ENCODE peak calls at places on chromosomes 7 and 10, in four cellular contexts. G, V, A and I are unnamed samples.

GRCh38 chr7:43220250-43220649 is 107.8 kb downstream of the HECW1 start:
- DNase-seq in A (no peak), V (no peak), G (no peak), I (no peak)

GRCh38 chr10:23643396-23643795 is 204.5 kb downstream of the OTUD1 start:
- DNase-seq in G (no peak), A (no peak), V (peak), I (no peak)

GRCh38 chr10:8189458-8189857 is 135.0 kb downstream of the GATA3 start:
- DNase-seq in G (no peak), V (no peak), A (no peak), I (no peak)

GRCh38 chr10:44936314-44936975 is 23.2 kb upstream of the RASSF4 start:
- DNase-seq in G (no peak), V (no peak), A (no peak), I (no peak)

GRCh38 chr10:18735711-18736110 is 76.5 kb downstream of the ARL5B start:
- DNase-seq in V (no peak), G (no peak), A (no peak), I (no peak)

GRCh38 chr10:21403256-21404015 is 122.0 kb downstream of the SKIDA1 start:
- DNase-seq in A (no peak), G (no peak), V (no peak), I (no peak)

GRCh38 chr7:102429141-102429904 is 4.1 kb upstream of the ORAI2 start:
- DNase-seq in V (no peak), G (no peak), A (no peak), I (no peak)

GRCh38 chr10:22717728-22718127 is 3.4 kb upstream of the PIP4K2A start:
- DNase-seq in V (no peak), A (no peak), G (no peak), I (no peak)

GRCh38 chr7:8251195-8251594 is 10.8 kb downstream of the ICA1 start:
- DNase-seq in G (no peak), V (no peak), A (no peak), I (no peak)

GRCh38 chr10:34305189-34305588 is 509.9 kb downstream of the PARD3 start:
- DNase-seq in A (no peak), V (no peak), G (no peak), I (no peak)

GRCh38 chr7:45159296-45159695 is 1.7 kb downstream of the RAMP3 start:
- DNase-seq in G (no peak), A (no peak), V (no peak), I (no peak)

GRCh38 chr10:113199459-113199858 is 249.4 kb downstream of the TCF7L2 start:
- DNase-seq in A (no peak), V (no peak), G (no peak), I (no peak)

GRCh38 chr10:113279262-113279661 is 273.6 kb upstream of the HABP2 start:
- DNase-seq in A (no peak), V (no peak), G (no peak), I (no peak)

GRCh38 chr10:131591936-131592335 is 280.4 kb upstream of the TCERG1L start:
- DNase-seq in G (no peak), V (no peak), A (no peak), I (no peak)

GRCh38 chr10:46314046-46314445 is 27.2 kb downstream of the ANTXRL start:
- DNase-seq in G (no peak), V (no peak), A (no peak), I (peak)

GRCh38 chr7:17109017-17109416 is 189.4 kb upstream of the AHR start:
- DNase-seq in A (no peak), V (no peak), G (no peak), I (no peak)

GRCh38 chr10:5942001-5942400 is 35.3 kb downstream of the IL15RA start:
- DNase-seq in A (no peak), V (no peak), G (no peak), I (no peak)

GRCh38 chr10:5942471-5942870 is 34.9 kb downstream of the IL15RA start:
- DNase-seq in V (peak), A (no peak), G (no peak), I (peak)

GRCh38 chr10:5941579-5941978 is 35.8 kb downstream of the IL15RA start:
- DNase-seq in V (no peak), G (no peak), A (no peak), I (no peak)

GRCh38 chr10:5938291-5938690 is 39.1 kb downstream of the IL15RA start:
- DNase-seq in A (no peak), G (no peak), V (no peak), I (no peak)

DNA sequence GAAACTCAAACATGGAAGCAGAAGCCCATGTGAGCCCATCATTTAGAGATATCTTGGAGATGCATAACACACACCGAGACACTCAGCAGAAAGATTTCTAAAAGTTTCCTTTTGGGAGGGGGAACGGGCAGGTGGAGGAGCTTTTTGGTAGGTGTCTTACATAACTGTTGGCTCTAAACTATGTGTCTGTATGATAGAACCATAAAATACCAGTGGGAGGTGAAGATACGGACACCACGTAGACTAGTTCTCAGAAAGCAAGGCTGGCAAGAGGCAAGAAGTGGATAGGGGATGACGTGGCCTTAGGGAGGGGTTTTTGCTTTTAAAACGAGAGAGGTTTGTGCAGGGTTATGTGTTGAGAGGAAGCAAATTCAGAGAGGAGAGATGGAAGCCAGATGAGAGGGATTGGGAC is 36.5 kb downstream of the IL15RA start:
- DNase-seq in A (no peak), V (no peak), G (no peak), I (no peak)
- TF ChIP-seq POLR2A in A (no peak), V (no peak), G (no peak), I (no peak)

DNA sequence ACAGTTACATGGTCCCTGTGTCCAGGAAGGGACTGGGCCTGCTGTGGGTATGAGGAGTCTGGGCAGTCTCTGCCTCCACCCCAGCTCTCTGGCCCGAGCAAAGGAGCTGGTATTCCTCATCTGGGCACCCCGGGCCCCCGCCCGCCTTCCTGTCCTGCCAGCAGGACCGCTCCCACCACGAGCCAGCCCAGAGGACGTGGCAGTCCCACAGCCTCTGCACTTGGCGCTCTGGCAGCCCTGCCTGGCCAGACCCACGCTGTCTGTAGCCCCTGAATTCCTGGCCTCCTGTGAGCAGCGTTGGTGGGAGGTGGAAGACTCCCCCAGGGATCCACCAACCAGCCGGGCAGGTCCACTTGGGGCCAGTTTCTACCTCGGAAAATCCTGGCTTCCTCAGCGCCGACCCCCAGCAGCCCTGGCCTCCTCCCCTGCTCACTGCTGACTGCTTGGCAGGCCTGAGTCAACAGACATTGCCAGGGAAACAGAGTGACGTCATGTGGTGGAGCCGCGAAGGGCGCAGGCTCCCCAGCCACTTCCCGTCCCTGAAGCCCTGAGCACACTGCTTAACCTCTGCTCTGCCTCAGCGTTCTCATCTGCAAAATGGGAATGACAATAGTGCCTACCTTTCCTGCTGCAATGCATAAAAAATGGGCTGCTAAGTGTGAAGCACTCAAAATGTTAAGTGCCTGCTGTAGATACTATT is 21.6 kb upstream of the LIMK1 start:
- DNase-seq in G (peak), A (peak), V (peak), I (peak)
- TF ChIP-seq POLR2A in G (no peak), A (no peak), V (peak), I (no peak)

DNA sequence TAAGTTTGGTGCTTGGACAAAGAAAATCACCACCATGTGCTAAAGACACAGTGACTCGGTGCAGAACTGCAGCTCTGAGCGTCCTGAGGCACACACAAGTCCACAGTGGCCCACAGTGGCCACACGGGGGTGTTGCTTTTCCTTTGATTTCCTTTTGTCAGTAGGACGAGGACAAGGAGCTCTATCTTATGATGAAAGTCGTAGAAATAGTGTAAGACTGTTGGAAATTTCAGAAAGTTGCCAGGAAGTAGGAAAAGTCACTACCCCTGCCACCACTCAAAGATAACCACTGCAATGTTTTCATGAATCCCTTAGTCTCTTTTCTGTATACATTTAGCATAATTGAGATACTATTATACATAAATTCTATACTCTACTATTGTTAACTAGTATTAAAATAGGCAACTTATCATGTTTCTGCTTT is 146.0 kb downstream of the TNS3 start:
- DNase-seq in G (peak), V (peak), A (peak), I (no peak)
- TF ChIP-seq POLR2A in G (no peak), V (no peak), A (no peak), I (no peak)

DNA sequence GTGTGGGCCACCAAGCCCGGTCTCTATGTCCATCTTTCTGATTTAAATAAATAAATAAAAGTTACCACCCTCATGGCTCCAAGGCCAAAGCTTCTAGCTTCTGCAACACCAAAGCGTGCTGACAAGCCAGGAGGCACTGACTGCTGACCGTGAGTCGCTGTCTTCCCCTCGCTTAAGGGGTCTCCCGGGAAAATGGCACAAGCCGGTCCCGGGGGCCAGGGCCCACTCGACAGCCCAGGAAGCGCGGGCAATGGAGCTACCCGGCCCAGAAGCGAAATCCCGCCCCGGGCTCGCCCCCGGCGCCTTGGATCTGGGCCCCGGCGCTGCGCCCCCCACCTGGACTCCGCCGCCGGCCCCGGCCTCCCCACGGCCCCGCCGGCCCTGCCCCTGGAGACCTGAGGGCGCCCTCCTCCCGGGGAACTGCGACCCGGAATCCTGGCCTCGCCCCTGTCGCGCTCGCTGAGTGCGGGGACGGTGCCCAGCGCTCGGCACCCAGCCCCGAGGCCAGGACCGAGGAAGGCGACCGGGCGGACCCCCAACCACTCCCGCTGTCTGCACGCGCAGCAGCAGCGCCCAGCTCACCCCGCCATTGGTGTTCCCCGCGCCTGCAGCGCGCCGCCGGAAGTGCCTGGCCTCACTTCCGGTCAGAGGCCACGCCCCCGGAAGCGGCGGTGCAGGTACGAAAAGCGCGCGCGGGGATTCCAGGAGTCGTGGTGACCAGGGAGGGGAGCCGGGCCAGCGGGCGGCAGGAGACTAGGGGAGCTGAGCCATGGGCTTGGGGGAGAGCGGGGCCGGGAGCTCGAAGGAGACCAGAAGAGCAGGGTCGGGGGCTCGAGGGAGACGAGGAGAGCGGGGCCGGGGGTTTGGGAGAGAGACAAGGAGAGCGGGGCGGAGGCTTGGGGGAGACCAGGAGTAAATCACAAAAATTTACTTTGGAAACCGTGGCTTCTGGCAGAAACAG is at the start of the genes MRM2 and NUDT1:
- DNase-seq in V (peak), A (peak), G (peak), I (peak)
- TF ChIP-seq POLR2A in V (peak), A (peak), G (peak), I (no peak)

GRCh38 chr10:79285315-79286185 is 61.7 kb upstream of the PPIF start:
- DNase-seq in A (no peak), V (no peak), G (no peak), I (no peak)
- TF ChIP-seq POLR2A in A (no peak), V (no peak), G (no peak), I (no peak)

DNA sequence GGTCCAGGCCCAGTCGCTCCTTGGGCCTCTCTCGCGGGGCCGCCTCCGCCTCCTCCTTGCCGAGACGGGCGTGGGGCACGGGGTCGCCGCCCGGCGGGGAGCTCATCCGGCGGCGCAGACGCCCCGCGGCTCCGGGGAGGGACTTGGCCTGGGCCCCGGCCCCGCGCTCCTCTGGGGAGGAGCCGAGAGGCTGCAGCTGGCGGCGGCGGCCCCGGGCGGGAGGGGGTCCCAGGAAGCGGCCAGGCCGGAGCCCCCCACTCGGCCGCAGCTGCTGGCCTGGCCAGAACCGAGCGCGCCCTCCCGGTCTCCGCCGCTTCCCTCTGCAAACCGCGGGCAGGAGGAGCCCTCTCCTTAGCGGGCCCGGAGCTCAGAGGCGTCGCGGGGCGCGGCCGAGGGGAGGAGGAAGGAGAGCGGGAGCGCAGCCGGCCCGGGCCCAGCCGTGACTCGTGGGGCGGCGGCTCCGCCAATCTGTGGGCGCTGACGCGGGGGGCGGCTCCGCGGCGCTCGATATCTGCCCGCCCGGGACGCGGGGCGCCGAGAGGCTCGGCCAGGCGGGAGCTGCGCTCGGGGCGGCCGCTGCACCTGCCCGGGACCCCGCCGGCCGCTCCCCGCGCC is at the start of gene FAM20C:
- DNase-seq in G (peak), A (peak), V (peak), I (peak)
- TF ChIP-seq POLR2A in G (peak), A (peak), V (peak), I (no peak)